ENCODE peak calls at places on chromosome 2, in six cellular contexts. One of them, this sample, is unnamed.

GRCh38 chr2:71605173-71605641 is 151.8 kb downstream of the DYSF start:
- DNase-seq in adrenal gland: no peak
- DNase-seq in HAP-1: peak; percentile 8
- DNase-seq in Peyer's patch: peak; percentile 12
- DNase-seq in colonic mucosa: no peak
- DNase-seq in MG63: no peak
- DNase-seq in this sample: no peak

GRCh38 chr2:210842896-210843295 is 286.5 kb downstream of the CPS1 start:
- DNase-seq in adrenal gland: no peak
- DNase-seq in colonic mucosa: no peak
- DNase-seq in Peyer's patch: no peak
- DNase-seq in MG63: no peak
- DNase-seq in HAP-1: peak; percentile 10
- DNase-seq in this sample: no peak

GRCh38 chr2:55616509-55617159 is 788 bp downstream of the PPP4R3B start:
- DNase-seq in MG63: peak; percentile 14
- DNase-seq in colonic mucosa: peak; percentile 33
- DNase-seq in adrenal gland: peak; percentile 46
- DNase-seq in Peyer's patch: no peak
- DNase-seq in HAP-1: peak; percentile 52
- DNase-seq in this sample: no peak

GRCh38 chr2:54561010-54561409 is 104.9 kb downstream of the SPTBN1 start:
- DNase-seq in HAP-1: no peak
- DNase-seq in Peyer's patch: no peak
- DNase-seq in MG63: no peak
- DNase-seq in adrenal gland: no peak
- DNase-seq in colonic mucosa: no peak
- DNase-seq in this sample: no peak

GRCh38 chr2:45796500-45796899 is 145.0 kb downstream of the PRKCE start:
- DNase-seq in MG63: no peak
- DNase-seq in adrenal gland: no peak
- DNase-seq in Peyer's patch: no peak
- DNase-seq in HAP-1: no peak
- DNase-seq in colonic mucosa: no peak
- DNase-seq in this sample: no peak

GRCh38 chr2:195094330-195094729 is 562.7 kb upstream of the SLC39A10 start:
- DNase-seq in Peyer's patch: no peak
- DNase-seq in adrenal gland: no peak
- DNase-seq in MG63: peak; percentile 10
- DNase-seq in colonic mucosa: no peak
- DNase-seq in HAP-1: no peak
- DNase-seq in this sample: no peak

GRCh38 chr2:127811397-127811860 is 458 bp upstream of the WDR33 start:
- DNase-seq in MG63: no peak
- DNase-seq in Peyer's patch: no peak
- DNase-seq in adrenal gland: peak; percentile 34
- DNase-seq in HAP-1: no peak
- DNase-seq in colonic mucosa: peak; percentile 45
- DNase-seq in this sample: no peak

GRCh38 chr2:164964744-164965143 is 9.4 kb upstream of the SLC38A11 start:
- DNase-seq in MG63: no peak
- DNase-seq in adrenal gland: no peak
- DNase-seq in HAP-1: no peak
- DNase-seq in Peyer's patch: no peak
- DNase-seq in colonic mucosa: no peak
- DNase-seq in this sample: no peak

GRCh38 chr2:195818521-195818920 is 161.5 kb downstream of the SLC39A10 start:
- DNase-seq in HAP-1: no peak
- DNase-seq in MG63: peak; percentile 58
- DNase-seq in Peyer's patch: no peak
- DNase-seq in adrenal gland: no peak
- DNase-seq in colonic mucosa: peak; percentile 34
- DNase-seq in this sample: no peak

GRCh38 chr2:235268535-235268934 is 225.3 kb upstream of the AGAP1 start:
- DNase-seq in colonic mucosa: no peak
- DNase-seq in adrenal gland: no peak
- DNase-seq in MG63: no peak
- DNase-seq in HAP-1: no peak
- DNase-seq in Peyer's patch: no peak
- DNase-seq in this sample: no peak

GRCh38 chr2:70984576-70985282 is 6.3 kb downstream of the ANKRD53 start:
- DNase-seq in HAP-1: peak; percentile 50
- DNase-seq in Peyer's patch: peak; percentile 86
- DNase-seq in MG63: no peak
- DNase-seq in adrenal gland: peak; percentile 58
- DNase-seq in colonic mucosa: peak; percentile 69
- DNase-seq in this sample: no peak

GRCh38 chr2:156933580-156934225 is 323.8 kb upstream of the GALNT5 start:
- DNase-seq in Peyer's patch: no peak
- DNase-seq in MG63: no peak
- DNase-seq in HAP-1: no peak
- DNase-seq in colonic mucosa: no peak
- DNase-seq in adrenal gland: no peak
- DNase-seq in this sample: no peak

GRCh38 chr2:59889305-59889704 is 664.1 kb downstream of the BCL11A start:
- DNase-seq in HAP-1: no peak
- DNase-seq in colonic mucosa: no peak
- DNase-seq in adrenal gland: no peak
- DNase-seq in Peyer's patch: no peak
- DNase-seq in MG63: no peak
- DNase-seq in this sample: no peak

GRCh38 chr2:208722737-208723136 is 316.1 kb downstream of the PTH2R start:
- DNase-seq in adrenal gland: no peak
- DNase-seq in HAP-1: no peak
- DNase-seq in MG63: no peak
- DNase-seq in colonic mucosa: peak; percentile 25
- DNase-seq in Peyer's patch: no peak
- DNase-seq in this sample: no peak

GRCh38 chr2:32626591-32627221 is 1.1 kb upstream of the TTC27 start:
- DNase-seq in MG63: no peak
- DNase-seq in adrenal gland: no peak
- DNase-seq in Peyer's patch: no peak
- DNase-seq in HAP-1: no peak
- DNase-seq in colonic mucosa: no peak
- DNase-seq in this sample: no peak

GRCh38 chr2:51717318-51717717 is 685.4 kb upstream of the NRXN1 start:
- DNase-seq in adrenal gland: no peak
- DNase-seq in HAP-1: no peak
- DNase-seq in MG63: no peak
- DNase-seq in colonic mucosa: no peak
- DNase-seq in Peyer's patch: no peak
- DNase-seq in this sample: no peak

GRCh38 chr2:201523506-201523905 is 72.0 kb downstream of the STRADB start:
- DNase-seq in adrenal gland: no peak
- DNase-seq in colonic mucosa: no peak
- DNase-seq in Peyer's patch: no peak
- DNase-seq in MG63: no peak
- DNase-seq in HAP-1: no peak
- DNase-seq in this sample: no peak

GRCh38 chr2:236731767-236732580 is 162.3 kb downstream of the ACKR3 start:
- DNase-seq in HAP-1: no peak
- DNase-seq in colonic mucosa: peak; percentile 35
- DNase-seq in MG63: peak; percentile 86
- DNase-seq in Peyer's patch: no peak
- DNase-seq in adrenal gland: no peak
- DNase-seq in this sample: no peak

GRCh38 chr2:1742680-1743395 is 1.5 kb downstream of the PXDN start:
- DNase-seq in Peyer's patch: peak; percentile 60
- DNase-seq in MG63: peak; percentile 79
- DNase-seq in HAP-1: no peak
- DNase-seq in adrenal gland: no peak
- DNase-seq in colonic mucosa: peak; percentile 74
- DNase-seq in this sample: no peak

GRCh38 chr2:19801367-19802087 is 100.3 kb downstream of the TTC32 start:
- DNase-seq in MG63: peak; percentile 97
- DNase-seq in adrenal gland: peak; percentile 92
- DNase-seq in HAP-1: no peak
- DNase-seq in colonic mucosa: no peak
- DNase-seq in Peyer's patch: no peak
- DNase-seq in this sample: no peak

GRCh38 chr2:203659650-203660049 is 46.8 kb upstream of the CD28 start:
- DNase-seq in HAP-1: no peak
- DNase-seq in Peyer's patch: no peak
- DNase-seq in colonic mucosa: no peak
- DNase-seq in adrenal gland: no peak
- DNase-seq in MG63: no peak
- DNase-seq in this sample: no peak

GRCh38 chr2:24822049-24822706 is 29.0 kb downstream of the CENPO start:
- DNase-seq in MG63: no peak
- DNase-seq in HAP-1: peak; percentile 83
- DNase-seq in adrenal gland: peak; percentile 7
- DNase-seq in colonic mucosa: peak; percentile 7
- DNase-seq in Peyer's patch: no peak
- DNase-seq in this sample: peak; percentile 79

GRCh38 chr2:101238930-101239759 is 13.5 kb upstream of the CNOT11 start:
- DNase-seq in Peyer's patch: peak; percentile 56
- DNase-seq in MG63: no peak
- DNase-seq in colonic mucosa: peak; percentile 79
- DNase-seq in adrenal gland: no peak
- DNase-seq in HAP-1: no peak
- DNase-seq in this sample: no peak

GRCh38 chr2:27303093-27304025 is 4.9 kb downstream of the UCN start:
- DNase-seq in HAP-1: peak; percentile 75
- DNase-seq in adrenal gland: peak; percentile 60
- DNase-seq in MG63: peak; percentile 61
- DNase-seq in colonic mucosa: peak; percentile 59
- DNase-seq in Peyer's patch: no peak
- DNase-seq in this sample: no peak

GRCh38 chr2:241673797-241674725 is 12.6 kb downstream of the DTYMK start:
- DNase-seq in adrenal gland: no peak
- DNase-seq in MG63: peak; percentile 92
- DNase-seq in HAP-1: peak; percentile 37
- DNase-seq in colonic mucosa: no peak
- DNase-seq in Peyer's patch: no peak
- DNase-seq in this sample: no peak

GRCh38 chr2:212914392-212914791 is 237.0 kb downstream of the IKZF2 start:
- DNase-seq in HAP-1: no peak
- DNase-seq in adrenal gland: no peak
- DNase-seq in MG63: no peak
- DNase-seq in colonic mucosa: no peak
- DNase-seq in Peyer's patch: no peak
- DNase-seq in this sample: no peak

GRCh38 chr2:99488587-99488998 is 1.2 kb downstream of the REV1 start:
- DNase-seq in Peyer's patch: no peak
- DNase-seq in adrenal gland: no peak
- DNase-seq in colonic mucosa: peak; percentile 44
- DNase-seq in MG63: no peak
- DNase-seq in HAP-1: no peak
- DNase-seq in this sample: no peak

GRCh38 chr2:99487906-99488305 is 1.9 kb downstream of the REV1 start:
- DNase-seq in colonic mucosa: no peak
- DNase-seq in HAP-1: no peak
- DNase-seq in MG63: no peak
- DNase-seq in Peyer's patch: no peak
- DNase-seq in adrenal gland: no peak
- DNase-seq in this sample: no peak

GRCh38 chr2:99485824-99486223 is 4.0 kb downstream of the REV1 start:
- DNase-seq in MG63: no peak
- DNase-seq in adrenal gland: no peak
- DNase-seq in Peyer's patch: no peak
- DNase-seq in colonic mucosa: no peak
- DNase-seq in HAP-1: peak; percentile 22
- DNase-seq in this sample: no peak

GRCh38 chr2:99484205-99484604 is 5.6 kb downstream of the REV1 start:
- DNase-seq in MG63: no peak
- DNase-seq in colonic mucosa: no peak
- DNase-seq in Peyer's patch: no peak
- DNase-seq in adrenal gland: no peak
- DNase-seq in HAP-1: no peak
- DNase-seq in this sample: no peak

GRCh38 chr2:99485411-99485810 is 4.4 kb downstream of the REV1 start:
- DNase-seq in adrenal gland: no peak
- DNase-seq in MG63: no peak
- DNase-seq in colonic mucosa: no peak
- DNase-seq in Peyer's patch: no peak
- DNase-seq in HAP-1: no peak
- DNase-seq in this sample: no peak
- H3K4me3 ChIP-seq in adrenal gland: no peak overlapping the region
- H3K4me3 ChIP-seq in MG63: no peak overlapping the region
- H3K4me3 ChIP-seq in colonic mucosa: no peak overlapping the region
- H3K4me3 ChIP-seq in Peyer's patch: no peak overlapping the region
- H3K4me3 ChIP-seq in HAP-1: no peak overlapping the region
- H3K4me3 ChIP-seq in this sample: no peak overlapping the region

GRCh38 chr2:2848198-2848597 is 517.1 kb upstream of the MYT1L start:
- DNase-seq in colonic mucosa: no peak
- DNase-seq in Peyer's patch: no peak
- DNase-seq in adrenal gland: no peak
- DNase-seq in MG63: no peak
- DNase-seq in HAP-1: no peak
- DNase-seq in this sample: no peak
- H3K36me3 ChIP-seq in colonic mucosa: no peaks in the 10 kb centered on the region
- H3K36me3 ChIP-seq in Peyer's patch: no peaks in the 10 kb centered on the region
- H3K36me3 ChIP-seq in adrenal gland: no peaks in the 10 kb centered on the region
- H3K36me3 ChIP-seq in MG63: no peaks in the 10 kb centered on the region
- H3K36me3 ChIP-seq in HAP-1: no peaks in the 10 kb centered on the region
- H3K36me3 ChIP-seq in this sample: no peaks in the 10 kb centered on the region

GRCh38 chr2:121075641-121076500 is 209.1 kb downstream of the TFCP2L1 start:
- DNase-seq in HAP-1: peak; percentile 49
- DNase-seq in adrenal gland: no peak
- DNase-seq in colonic mucosa: no peak
- DNase-seq in MG63: no peak
- DNase-seq in Peyer's patch: no peak
- DNase-seq in this sample: no peak
- H3K4me3 ChIP-seq in HAP-1: peak overlapping the region; percentile 14
- H3K4me3 ChIP-seq in adrenal gland: no peak overlapping the region
- H3K4me3 ChIP-seq in colonic mucosa: no peak overlapping the region
- H3K4me3 ChIP-seq in MG63: peak overlapping the region; percentile 4
- H3K4me3 ChIP-seq in Peyer's patch: no peak overlapping the region
- H3K4me3 ChIP-seq in this sample: peak overlapping the region; percentile 8

GRCh38 chr2:136956050-136956449 is 190.7 kb downstream of the THSD7B start:
- DNase-seq in adrenal gland: no peak
- DNase-seq in colonic mucosa: no peak
- DNase-seq in HAP-1: no peak
- DNase-seq in MG63: no peak
- DNase-seq in Peyer's patch: no peak
- DNase-seq in this sample: no peak
- H3K36me3 ChIP-seq in adrenal gland: no peaks in the 10 kb centered on the region
- H3K36me3 ChIP-seq in colonic mucosa: no peaks in the 10 kb centered on the region
- H3K36me3 ChIP-seq in HAP-1: no peaks in the 10 kb centered on the region
- H3K36me3 ChIP-seq in MG63: no peaks in the 10 kb centered on the region
- H3K36me3 ChIP-seq in Peyer's patch: no peaks in the 10 kb centered on the region
- H3K36me3 ChIP-seq in this sample: no peaks in the 10 kb centered on the region

This sample was measured in iPS DF 6.9.